ENCODE peak calls at places on chromosomes 7 and 10, in four cellular contexts. W is neuronal stem cell, U is adrenal gland, T is right atrium auricular region. Y is an unnamed sample.

GRCh38 chr10:43220971-43221418 is 45.9 kb downstream of the RASGEF1A start:
- DNase-seq in W (no peak), U (no peak), T (no peak), Y (no peak)

GRCh38 chr10:33669861-33670385 is 335.5 kb upstream of the NRP1 start:
- DNase-seq in W (no peak), U (no peak), T (no peak), Y (no peak)

GRCh38 chr10:3071405-3072198 is 4.3 kb downstream of the PFKP start:
- DNase-seq in W (no peak), U (no peak), T (no peak), Y (no peak)

GRCh38 chr10:3226960-3227724 is 54.6 kb upstream of the PITRM1 start:
- DNase-seq in W (no peak), U (no peak), T (no peak), Y (peak; percentile 84)

GRCh38 chr7:2761131-2761624 is 73.2 kb downstream of the AMZ1 start:
- DNase-seq in W (no peak), U (no peak), T (no peak), Y (no peak)

GRCh38 chr10:133123050-133123745 is 35.5 kb downstream of the ADGRA1 start:
- DNase-seq in W (no peak), U (no peak), T (no peak), Y (no peak)

GRCh38 chr10:86385806-86386205 is 19.2 kb upstream of the GRID1 start:
- DNase-seq in W (no peak), U (no peak), T (peak; percentile 44), Y (no peak)

GRCh38 chr7:74044366-74045350 is 16.7 kb downstream of the ELN start:
- DNase-seq in W (no peak), U (no peak), T (no peak), Y (no peak)

GRCh38 chr10:61558188-61558587 is 104.5 kb upstream of the CABCOCO1 start:
- DNase-seq in W (no peak), U (no peak), T (no peak), Y (no peak)

GRCh38 chr7:17123020-17123419 is 175.4 kb upstream of the AHR start:
- DNase-seq in W (no peak), U (peak; percentile 38), T (no peak), Y (no peak)

DNA sequence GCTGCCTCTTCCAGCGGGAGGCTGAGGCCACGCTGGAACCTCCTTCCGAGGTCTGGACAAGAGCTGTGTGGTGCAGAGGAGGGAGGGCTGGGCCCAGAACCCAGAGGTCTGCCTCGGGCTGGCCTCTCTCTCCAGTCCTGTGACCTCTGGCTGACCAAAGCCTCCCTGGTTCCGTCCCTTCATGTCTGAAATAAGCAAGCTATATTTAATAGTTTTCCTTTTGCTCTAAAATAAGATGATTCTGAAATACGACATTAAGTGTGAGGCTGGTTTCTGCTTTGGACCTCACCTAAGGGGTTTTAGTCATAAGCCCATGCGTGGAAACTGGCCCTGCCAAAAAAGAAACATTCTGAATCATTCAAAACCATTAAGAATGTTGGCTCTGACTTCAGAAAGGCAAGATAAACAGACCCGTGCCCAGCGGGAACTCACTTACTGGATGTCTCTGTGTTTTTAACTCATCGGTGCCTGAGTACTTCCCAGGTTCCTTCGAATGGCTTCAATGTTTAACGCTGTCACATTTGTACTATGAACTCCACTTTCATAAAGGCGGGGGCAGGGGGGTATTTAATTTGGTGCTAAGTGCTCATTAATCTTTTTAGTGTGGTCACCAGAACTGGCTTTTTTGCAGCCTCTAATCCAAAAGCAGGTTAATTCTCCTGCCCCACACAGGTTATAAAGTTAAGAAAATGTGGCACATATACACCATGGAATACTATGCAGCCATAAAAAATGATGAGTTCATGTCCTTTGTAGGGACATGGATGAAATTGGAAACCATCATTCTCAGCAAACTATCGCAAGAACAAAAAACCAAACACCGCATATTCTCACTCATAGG is 157.5 kb upstream of the KLF14 start:
- DNase-seq in W (no peak), U (peak; percentile 83), T (peak; percentile 85), Y (peak; percentile 83)
- H3K4me3 ChIP-seq in W (no peak overlapping the region), U (no peak overlapping the region), T (no peak overlapping the region), Y (no peak overlapping the region)

DNA sequence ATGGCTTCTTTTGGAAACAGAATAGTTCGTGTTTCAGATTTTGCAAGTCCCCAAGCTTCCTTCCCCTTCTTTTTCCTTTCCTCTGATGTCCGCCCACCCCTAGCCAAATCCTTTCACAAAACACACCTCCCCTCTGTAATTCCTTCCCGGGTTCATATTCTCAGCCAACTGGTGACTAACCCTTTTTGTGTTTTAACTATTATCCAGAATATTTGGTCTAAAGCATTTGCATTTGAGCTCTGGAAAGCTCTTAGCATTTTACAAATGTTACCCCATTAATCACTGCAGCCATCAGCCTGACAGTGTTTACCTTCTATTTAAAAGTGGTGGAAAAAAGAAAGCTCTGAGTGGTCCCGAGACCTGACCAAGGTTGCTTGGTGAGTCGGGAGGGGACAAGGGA is 139.0 kb downstream of the CREB5 start:
- DNase-seq in W (no peak), U (no peak), T (no peak), Y (no peak)
- H3K27me3 ChIP-seq in W (no peaks in the 10 kb centered on the region), U (no peaks in the 10 kb centered on the region), T (no peaks in the 10 kb centered on the region), Y (no peaks in the 10 kb centered on the region)

GRCh38 chr10:15791816-15792524 is 68.3 kb downstream of the MINDY3 start:
- DNase-seq in W (no peak), U (peak; percentile 50), T (no peak), Y (peak; percentile 61)
- H3K4me3 ChIP-seq in W (no peak overlapping the region), U (no peak overlapping the region), T (no peak overlapping the region), Y (no peak overlapping the region)

DNA sequence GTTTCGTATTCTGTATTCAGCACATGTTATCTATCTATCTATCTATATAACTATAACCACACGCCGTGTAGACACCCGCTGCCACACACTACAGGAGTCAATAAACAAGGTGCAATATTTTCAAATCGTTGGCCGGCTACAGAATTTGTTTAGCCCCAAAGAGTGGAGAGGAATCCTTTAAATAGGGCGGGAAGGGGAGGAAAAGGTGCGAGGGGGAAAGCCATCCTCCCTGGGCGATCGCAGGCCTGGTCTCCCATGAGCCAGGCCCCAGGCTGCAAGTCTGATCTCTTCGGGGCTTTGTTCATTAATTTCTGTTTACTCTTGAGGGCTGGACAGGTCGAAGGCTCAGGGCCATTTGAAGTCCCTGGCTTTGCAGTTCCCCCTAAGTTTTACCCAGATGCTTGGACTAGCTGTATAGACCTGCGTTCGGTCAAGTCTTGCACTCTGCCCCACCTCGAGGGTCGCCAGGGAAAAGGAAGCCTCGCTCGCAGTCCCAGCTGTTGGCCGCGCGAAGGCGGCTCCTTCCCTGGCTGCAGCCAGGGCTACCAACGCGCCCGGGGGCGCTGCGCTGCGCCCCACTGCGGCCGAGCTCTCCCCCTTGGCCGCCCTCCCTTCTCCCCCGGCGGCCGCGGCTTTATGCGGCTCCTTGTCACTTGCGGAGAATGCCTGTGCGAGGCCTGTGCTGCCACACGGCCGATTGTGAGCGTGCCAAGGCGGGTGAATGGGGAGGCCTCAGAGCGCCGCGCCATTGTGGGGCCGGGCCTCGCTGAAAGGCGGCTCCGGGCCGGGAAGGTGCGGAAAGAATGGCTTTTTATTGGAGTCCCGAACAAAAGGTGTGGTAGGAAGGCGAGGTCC is 3.9 kb downstream of the NKX2-3 start:
- DNase-seq in W (peak; percentile 81), U (no peak), T (no peak), Y (no peak)
- H3K27me3 ChIP-seq in W (peaks cover 97% of the 10 kb centered on the region), U (peaks cover 98% of the 10 kb centered on the region), T (peaks cover 87% of the 10 kb centered on the region), Y (peaks cover 11% of the 10 kb centered on the region)

DNA sequence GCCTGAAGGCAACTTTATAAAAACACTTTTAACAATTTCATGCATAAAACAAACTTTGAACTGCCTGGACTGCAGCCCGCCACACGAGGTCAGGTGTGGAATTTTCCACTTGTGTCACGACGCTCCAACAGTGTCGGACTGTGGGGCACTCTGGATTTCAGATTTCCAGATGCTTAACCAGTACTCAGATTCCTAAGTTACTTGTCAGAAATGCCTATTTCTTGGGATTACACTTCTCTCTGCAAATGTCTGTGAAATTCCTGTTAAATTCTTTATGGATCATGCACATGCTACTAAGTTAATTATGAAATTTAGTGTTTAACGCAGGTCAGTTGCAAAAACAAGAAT is 477 bp upstream of the GPER1 start:
- DNase-seq in W (no peak), U (no peak), T (no peak), Y (no peak)
- H3K4me3 ChIP-seq in W (no peak overlapping the region), U (peak overlapping the region; percentile 60), T (peak overlapping the region; percentile 53), Y (peak overlapping the region; percentile 46)

DNA sequence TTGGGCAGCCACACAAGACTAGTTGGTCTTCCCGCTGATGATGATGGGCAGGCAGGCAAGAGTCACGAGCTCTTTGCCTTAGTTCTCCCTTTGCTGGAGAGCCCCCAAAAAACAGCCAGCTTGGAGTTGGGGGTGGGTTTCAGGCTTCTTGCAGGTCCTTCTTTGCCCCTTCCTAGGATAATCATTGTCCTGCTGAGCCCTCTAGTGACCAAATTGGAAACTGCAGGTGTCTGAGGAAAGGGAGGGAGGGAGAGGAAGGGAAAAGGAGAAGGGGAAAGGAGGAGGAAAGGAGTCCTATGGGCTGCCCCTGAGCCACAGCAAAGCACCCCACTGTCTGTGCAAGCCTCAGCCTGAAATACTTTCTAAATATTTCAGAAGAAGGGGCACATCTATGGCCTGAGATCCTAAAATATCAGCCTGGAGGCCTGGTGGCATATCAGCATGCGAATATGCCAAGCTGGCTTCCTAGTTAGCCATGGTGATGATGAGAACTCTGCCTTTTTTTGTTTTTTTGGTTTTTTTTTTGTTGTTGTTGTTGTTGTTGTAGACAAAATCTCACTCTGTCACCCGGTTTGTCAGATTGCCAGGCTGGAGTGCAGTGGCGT is 165.5 kb upstream of the KMT2E start:
- DNase-seq in W (peak; percentile 86), U (peak; percentile 37), T (no peak), Y (no peak)
- H3K27me3 ChIP-seq in W (no peaks in the 10 kb centered on the region), U (no peaks in the 10 kb centered on the region), T (no peaks in the 10 kb centered on the region), Y (peaks cover 8% of the 10 kb centered on the region)